ENCODE peak calls at places on chromosome 2, in five cellular contexts. G is AG09309; J is T-helper 2 cell; C is stimulated activated CD4-positive, alpha-beta T cell treated with anti-CD3 and anti-CD28 coated beads, Interleukin-1b, Interleukin-23, amount 100 ng/mL, for 24 hours; Q is stimulated activated CD8-positive, alpha-beta memory T cell treated with anti-CD3 and anti-CD28 coated beads, Interleukin-15, amount 100 ng/mL, for 24 hours. B is an unnamed sample.

GRCh38 chr2:186518945-186519344 is 32.9 kb downstream of the ZC3H15 start:
- DNase-seq in G (peak), J (no peak), C (no peak), Q (no peak), B (no peak)

GRCh38 chr2:126643431-126643830 is 12.5 kb upstream of the GYPC start:
- DNase-seq in G (no peak), J (no peak), C (no peak), Q (no peak), B (no peak)

GRCh38 chr2:188721231-188721630 is 252.9 kb upstream of the COL3A1 start:
- DNase-seq in G (no peak), J (no peak), C (no peak), Q (no peak), B (no peak)

GRCh38 chr2:27083410-27084296 is 2.9 kb upstream of the KHK start:
- DNase-seq in G (no peak), J (no peak), C (no peak), Q (no peak), B (no peak)

GRCh38 chr2:215613265-215613664 is 177.4 kb upstream of the FN1 start:
- DNase-seq in G (no peak), J (no peak), C (no peak), Q (no peak), B (no peak)

GRCh38 chr2:18834341-18834740 is 245.0 kb upstream of the NT5C1B start:
- DNase-seq in G (no peak), J (no peak), C (no peak), Q (no peak), B (no peak)

GRCh38 chr2:163028807-163029206 is 190.2 kb upstream of the KCNH7 start:
- DNase-seq in G (no peak), J (no peak), C (no peak), Q (no peak), B (no peak)

GRCh38 chr2:178238144-178238521 is 43.8 kb downstream of the OSBPL6 start:
- DNase-seq in G (no peak), J (no peak), C (no peak), Q (no peak), B (no peak)

GRCh38 chr2:148914463-148914862 is 39.4 kb downstream of the KIF5C start:
- DNase-seq in G (no peak), J (no peak), C (no peak), Q (no peak), B (no peak)

GRCh38 chr2:231545105-231545902 is 15.1 kb upstream of the NMUR1 start:
- DNase-seq in G (peak), J (no peak), C (peak), Q (no peak), B (no peak)

GRCh38 chr2:20369366-20369765 is 18.7 kb upstream of the PUM2 start:
- DNase-seq in G (no peak), J (no peak), C (no peak), Q (no peak), B (no peak)

GRCh38 chr2:205675861-205676516 is 6.3 kb upstream of the NRP2 start:
- DNase-seq in G (no peak), J (no peak), C (no peak), Q (no peak), B (no peak)

GRCh38 chr2:54384301-54385035 is 71.7 kb upstream of the SPTBN1 start:
- DNase-seq in G (no peak), J (no peak), C (no peak), Q (no peak), B (no peak)

GRCh38 chr2:199115169-199115568 is 342.6 kb downstream of the SATB2 start:
- DNase-seq in G (no peak), J (no peak), C (no peak), Q (no peak), B (no peak)

GRCh38 chr2:176172007-176172747 is 15.1 kb downstream of the HOXD3 start:
- DNase-seq in G (no peak), J (no peak), C (no peak), Q (no peak), B (no peak)

GRCh38 chr2:128367601-128368359 is 49.1 kb upstream of the HS6ST1 start:
- DNase-seq in G (no peak), J (no peak), C (no peak), Q (no peak), B (no peak)

GRCh38 chr2:189623049-189623448 is 38.2 kb upstream of the ASNSD1 start:
- DNase-seq in G (no peak), J (no peak), C (no peak), Q (no peak), B (no peak)

GRCh38 chr2:190277234-190278112 is 42.2 kb downstream of the HIBCH start:
- DNase-seq in G (peak), J (no peak), C (no peak), Q (no peak), B (no peak)

GRCh38 chr2:159076233-159076632 is 107.8 kb downstream of the TANC1 start:
- DNase-seq in G (no peak), J (no peak), C (no peak), Q (no peak), B (no peak)

GRCh38 chr2:37000273-37000780 is 34.0 kb upstream of the STRN start:
- DNase-seq in G (no peak), J (no peak), C (no peak), Q (no peak), B (no peak)

GRCh38 chr2:161981679-161982300 is 92.2 kb downstream of the DPP4 start:
- DNase-seq in G (no peak), J (no peak), C (no peak), Q (no peak), B (no peak)

GRCh38 chr2:206790311-206790935 is 25.0 kb downstream of the FASTKD2 start:
- DNase-seq in G (no peak), J (no peak), C (no peak), Q (no peak), B (peak)

GRCh38 chr2:62427146-62427545 is 78.8 kb downstream of the TMEM17 start:
- DNase-seq in G (no peak), J (no peak), C (no peak), Q (no peak), B (no peak)

GRCh38 chr2:61660511-61661388 is 122.6 kb upstream of the XPO1 start:
- DNase-seq in G (no peak), J (no peak), C (no peak), Q (no peak), B (no peak)

GRCh38 chr2:241797441-241798080 is 11.4 kb upstream of the NEU4 start:
- DNase-seq in G (no peak), J (no peak), C (no peak), Q (no peak), B (no peak)

GRCh38 chr2:3009499-3009882 is 368.1 kb downstream of the EIPR1 start:
- DNase-seq in G (no peak), J (no peak), C (no peak), Q (no peak), B (no peak)

B was measured in AG04449.